ENCODE peak calls at places on chromosomes 4 and X, in six cellular contexts. Q is tibial artery; U is neuronal stem cell; X is ovary; R is CD4-positive, alpha-beta memory T cell; P is vagina. L is an unnamed sample.

GRCh38 chr4:85953651-85954018 is 406.2 kb downstream of the MAPK10 start:
- DNase-seq in Q (no peak), U (no peak), X (no peak), R (no peak), P (no peak), L (peak; percentile 13)

GRCh38 chr4:182778222-182778982 is 138.8 kb downstream of the DCTD start:
- DNase-seq in Q (no peak), U (no peak), X (no peak), R (no peak), P (no peak), L (no peak)

GRCh38 chr4:127188847-127189246 is 443.9 kb upstream of the INTU start:
- DNase-seq in Q (no peak), U (no peak), X (no peak), R (no peak), P (no peak), L (no peak)

GRCh38 chrX:147570483-147570882 is 341.2 kb upstream of the FMR1 start:
- DNase-seq in Q (no peak), U (no peak), X (no peak), R (no peak), P (no peak), L (no peak)

GRCh38 chr4:53886090-53886489 is 178.3 kb downstream of the CHIC2 start:
- DNase-seq in Q (no peak), U (no peak), X (no peak), R (no peak), P (peak; percentile 13), L (no peak)

GRCh38 chr4:125115476-125115875 is 199.3 kb upstream of the FAT4 start:
- DNase-seq in Q (no peak), U (no peak), X (no peak), R (no peak), P (no peak), L (no peak)

GRCh38 chr4:118910221-118910620 is 21.6 kb downstream of the SYNPO2 start:
- DNase-seq in Q (no peak), U (no peak), X (no peak), R (no peak), P (no peak), L (no peak)

GRCh38 chr4:151675366-151676060 is 85.3 kb downstream of the GATB start:
- DNase-seq in Q (no peak), U (no peak), X (peak; percentile 52), R (no peak), P (no peak), L (no peak)

GRCh38 chr4:133555671-133556070 is 406.6 kb downstream of the PCDH10 start:
- DNase-seq in Q (no peak), U (no peak), X (no peak), R (no peak), P (no peak), L (no peak)

GRCh38 chr4:188146618-188147017 is 7.4 kb downstream of the TRIML1 start:
- DNase-seq in Q (no peak), U (no peak), X (no peak), R (no peak), P (no peak), L (no peak)

GRCh38 chr4:185479507-185479971 is 8.0 kb upstream of the CCDC110 start:
- DNase-seq in Q (no peak), U (no peak), X (no peak), R (no peak), P (no peak), L (no peak)
- H3K4me1 ChIP-seq in Q (peaks cover 11% of the 10 kb centered on the region), U (peaks cover 3% of the 10 kb centered on the region), X (no peaks in the 10 kb centered on the region), R (no peaks in the 10 kb centered on the region), P (no peaks in the 10 kb centered on the region), L (no peaks in the 10 kb centered on the region)

GRCh38 chr4:71878388-71878787 is 94.5 kb upstream of the GC start:
- DNase-seq in Q (no peak), U (no peak), X (no peak), R (no peak), P (no peak), L (no peak)
- H3K9me3 ChIP-seq in Q (no peaks in the 10 kb centered on the region), U (no peaks in the 10 kb centered on the region), X (no peaks in the 10 kb centered on the region), R (no peaks in the 10 kb centered on the region), P (no peaks in the 10 kb centered on the region), L (no peaks in the 10 kb centered on the region)

DNA sequence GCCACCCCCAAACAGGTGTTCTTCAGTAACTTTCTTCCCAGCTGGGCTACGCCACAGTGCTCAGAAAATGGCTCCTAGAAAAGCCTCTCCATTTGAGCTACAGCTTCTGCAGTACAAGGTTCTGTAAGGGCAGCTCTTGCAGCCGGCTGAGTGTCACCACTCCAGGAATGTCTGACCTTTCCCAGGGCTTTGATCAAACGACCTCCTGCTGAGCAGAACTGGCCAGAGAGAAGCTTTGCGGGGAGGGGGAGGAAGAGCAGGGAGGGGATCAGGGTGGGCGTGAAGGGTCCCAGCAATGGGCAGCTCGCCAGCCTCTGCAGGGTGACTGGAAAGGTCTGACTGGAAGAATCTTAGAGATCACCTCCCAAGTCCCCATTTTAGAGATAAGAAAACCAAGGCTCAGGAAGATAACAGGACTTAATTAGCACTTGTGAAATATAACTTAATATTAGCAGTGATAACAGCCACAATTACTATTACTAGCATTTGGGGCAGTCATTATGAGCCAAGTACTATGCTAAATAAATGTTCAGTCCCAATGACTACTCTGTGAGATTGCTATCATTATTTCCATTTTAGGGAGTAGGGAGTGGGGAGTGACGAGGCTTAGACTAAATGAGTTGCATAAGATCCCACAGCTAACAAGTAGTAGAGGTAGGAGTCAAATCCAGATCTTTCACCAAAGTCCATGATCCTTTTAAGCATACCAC is 51.1 kb downstream of the LEF1 start:
- DNase-seq in Q (no peak), U (peak; percentile 74), X (no peak), R (no peak), P (no peak), L (peak; percentile 73)
- H3K4me1 ChIP-seq in Q (no peaks in the 10 kb centered on the region), U (peaks cover 31% of the 10 kb centered on the region), X (no peaks in the 10 kb centered on the region), R (peaks cover 100% of the 10 kb centered on the region), P (peaks cover 4% of the 10 kb centered on the region), L (no peaks in the 10 kb centered on the region)

DNA sequence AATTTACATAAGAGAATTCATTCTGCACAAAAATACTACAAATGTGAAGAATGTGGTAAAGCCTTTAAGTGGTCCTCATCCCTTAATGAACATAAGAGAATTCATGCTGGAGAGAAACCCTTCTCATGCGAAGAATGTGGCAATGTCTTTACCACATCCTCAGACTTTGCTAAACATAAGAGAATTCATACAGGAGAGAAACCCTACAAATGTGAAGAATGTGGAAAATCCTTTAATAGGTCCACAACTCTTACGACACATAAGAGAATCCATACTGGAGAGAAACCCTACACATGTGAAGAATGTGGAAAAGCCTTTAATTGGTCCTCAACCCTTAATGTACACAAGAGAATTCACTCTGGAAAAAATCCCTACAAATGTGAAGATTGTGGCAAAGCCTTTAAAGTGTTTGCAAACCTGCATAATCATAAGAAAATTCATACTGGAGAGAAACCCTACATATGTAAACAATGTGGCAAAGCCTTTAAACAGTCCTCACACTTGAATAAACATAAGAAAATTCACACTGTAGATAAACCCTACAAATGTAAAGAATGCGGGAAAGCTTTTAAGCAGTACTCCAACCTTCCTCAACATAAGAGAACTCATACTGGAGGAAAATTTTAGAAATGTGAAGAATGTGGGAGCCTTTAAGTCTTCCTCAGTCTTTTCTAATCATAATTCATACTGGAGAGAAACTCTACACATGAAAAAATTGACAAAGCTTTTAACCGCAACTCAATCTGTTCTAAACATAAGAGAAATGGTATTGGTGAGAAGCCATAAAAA is 37.4 kb downstream of the ZNF718 start:
- DNase-seq in Q (no peak), U (no peak), X (no peak), R (no peak), P (no peak), L (no peak)
- H3K9me3 ChIP-seq in Q (peaks cover 19% of the 10 kb centered on the region), U (peaks cover 89% of the 10 kb centered on the region), X (peaks cover 28% of the 10 kb centered on the region), R (peaks cover 13% of the 10 kb centered on the region), P (peaks cover 79% of the 10 kb centered on the region), L (peaks cover 29% of the 10 kb centered on the region)

GRCh38 chr4:158826882-158827281 is 58.1 kb downstream of the FNIP2 start:
- DNase-seq in Q (no peak), U (no peak), X (no peak), R (peak; percentile 45), P (no peak), L (peak; percentile 40)
- H3K4me1 ChIP-seq in Q (peaks cover 35% of the 10 kb centered on the region), U (no peaks in the 10 kb centered on the region), X (peaks cover 2% of the 10 kb centered on the region), R (peaks cover 36% of the 10 kb centered on the region), P (peaks cover 40% of the 10 kb centered on the region), L (peaks cover 47% of the 10 kb centered on the region)

DNA sequence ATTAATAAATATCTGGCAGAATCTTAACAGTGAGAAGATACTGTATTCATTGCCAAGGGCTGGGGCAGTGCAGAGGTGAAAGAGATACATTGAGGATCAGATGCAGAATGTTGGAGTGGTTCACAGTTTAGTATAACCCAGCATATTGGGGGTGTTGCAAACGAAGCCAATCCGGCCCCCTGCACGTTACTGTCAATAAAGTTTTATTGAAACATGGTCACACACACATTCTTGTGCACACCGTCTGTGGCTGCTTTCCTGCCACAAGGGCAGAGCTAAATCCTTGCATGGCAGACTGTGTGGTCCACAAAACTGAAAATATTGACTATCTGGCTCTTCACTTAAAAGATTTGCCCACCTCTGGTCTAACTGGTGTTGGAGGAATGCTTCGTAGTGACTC is 119.7 kb downstream of the SHOX start:
- DNase-seq in Q (no peak), U (no peak), X (no peak), R (no peak), P (no peak), L (no peak)
- H3K9me3 ChIP-seq in Q (no peaks in the 10 kb centered on the region), U (no peaks in the 10 kb centered on the region), X (no peaks in the 10 kb centered on the region), R (no peaks in the 10 kb centered on the region), P (no peaks in the 10 kb centered on the region), L (no peaks in the 10 kb centered on the region)